ENCODE peak calls at places on chromosomes 7 and 10, in seven cellular contexts. N, W, I, F, T, Q and B are unnamed samples.

GRCh38 chr7:27585781-27586447 is 76.8 kb downstream of the HIBADH start:
- DNase-seq in T (no peak), Q (no peak), N (no peak), I (no peak), F (no peak), W (no peak), B (no peak)

GRCh38 chr7:815284-816216 is 16.7 kb upstream of the SUN1 start:
- DNase-seq in I (peak), T (peak), F (peak), N (peak), Q (no peak), W (peak), B (no peak)

GRCh38 chr10:69802424-69803161 is 887 bp downstream of the COL13A1 start:
- DNase-seq in Q (no peak), W (no peak), N (peak), F (no peak), T (no peak), I (no peak), B (peak)

GRCh38 chr7:79590571-79591274 is 137.3 kb upstream of the MAGI2 start:
- DNase-seq in N (no peak), W (no peak), F (no peak), T (no peak), I (no peak), Q (no peak), B (no peak)

GRCh38 chr10:14371616-14372015 is 40.9 kb upstream of the FRMD4A start:
- DNase-seq in Q (no peak), N (peak), T (no peak), W (no peak), F (no peak), I (no peak), B (no peak)

GRCh38 chr10:66654861-66655260 is 271.0 kb upstream of the LRRTM3 start:
- DNase-seq in Q (no peak), T (no peak), W (no peak), N (no peak), F (no peak), I (no peak), B (no peak)

GRCh38 chr7:33773053-33773452 is 132.3 kb upstream of the BMPER start:
- DNase-seq in N (no peak), F (no peak), Q (no peak), I (no peak), W (no peak), T (no peak), B (peak)

GRCh38 chr10:34539533-34540315 is 275.4 kb downstream of the PARD3 start:
- DNase-seq in N (no peak), T (no peak), F (no peak), I (peak), W (no peak), Q (peak), B (no peak)

GRCh38 chr7:130878785-130879184 is 144.8 kb upstream of the KLF14 start:
- DNase-seq in N (no peak), T (no peak), Q (no peak), F (no peak), W (no peak), I (no peak), B (peak)

GRCh38 chr7:54798569-54798968 is 39.6 kb upstream of the SEC61G start:
- DNase-seq in F (no peak), N (no peak), W (no peak), I (no peak), T (peak), Q (no peak), B (no peak)

GRCh38 chr7:27453702-27454405 is 208.8 kb downstream of the HIBADH start:
- DNase-seq in N (no peak), Q (no peak), W (no peak), I (no peak), F (no peak), T (peak), B (peak)

GRCh38 chr7:66182920-66183319 is 22.2 kb upstream of the TPST1 start:
- DNase-seq in Q (no peak), F (peak), W (no peak), T (no peak), I (no peak), N (no peak), B (no peak)

GRCh38 chr7:102028206-102028826 is 210.9 kb downstream of the CUX1 start:
- DNase-seq in F (peak), N (no peak), T (peak), Q (no peak), W (no peak), I (peak), B (no peak)

GRCh38 chr10:1809139-1809755 is 71.9 kb upstream of the ADARB2 start:
- DNase-seq in T (no peak), W (no peak), N (no peak), Q (no peak), F (no peak), I (no peak), B (no peak)

GRCh38 chr10:121927361-121927840 is 430 bp downstream of the ATE1 start:
- DNase-seq in Q (peak), F (peak), T (peak), I (peak), W (peak), N (peak), B (no peak)

GRCh38 chr10:131896403-131896802 is 4.4 kb upstream of the PPP2R2D start:
- DNase-seq in F (no peak), Q (no peak), T (peak), W (no peak), N (no peak), I (no peak), B (no peak)

GRCh38 chr7:101717986-101718746 is 89.1 kb upstream of the MYL10 start:
- DNase-seq in F (no peak), W (no peak), Q (no peak), N (peak), T (peak), I (no peak), B (peak)

GRCh38 chr10:44662002-44662401 is 249.1 kb upstream of the TMEM72 start:
- DNase-seq in I (no peak), W (no peak), F (no peak), Q (no peak), T (no peak), N (no peak), B (no peak)

GRCh38 chr10:108166401-108166800 is 1001.9 kb upstream of the SORCS1 start:
- DNase-seq in W (no peak), T (no peak), I (no peak), F (no peak), Q (no peak), N (no peak), B (no peak)

GRCh38 chr10:36118289-36118688 is 476.2 kb upstream of the FZD8 start:
- DNase-seq in I (no peak), N (no peak), Q (no peak), T (no peak), W (no peak), F (no peak), B (no peak)

GRCh38 chr10:119441151-119441821 is 101.2 kb downstream of the RGS10 start:
- DNase-seq in W (no peak), I (no peak), F (peak), N (no peak), T (no peak), Q (peak), B (peak)

GRCh38 chr10:110864662-110865140 is 7.0 kb upstream of the PDCD4 start:
- DNase-seq in Q (no peak), F (no peak), N (no peak), T (peak), W (peak), I (peak), B (no peak)

GRCh38 chr10:8726087-8726486 is 671.6 kb downstream of the GATA3 start:
- DNase-seq in F (no peak), N (no peak), Q (no peak), I (no peak), W (no peak), T (no peak), B (no peak)

GRCh38 chr7:95723583-95724180 is 48.7 kb upstream of the DYNC1I1 start:
- DNase-seq in Q (no peak), F (no peak), I (peak), T (peak), W (peak), N (peak), B (peak)

GRCh38 chr10:126397640-126398382 is 9.5 kb upstream of the ADAM12 start:
- DNase-seq in Q (peak), W (no peak), T (no peak), N (no peak), F (no peak), I (no peak), B (peak)

GRCh38 chr7:51046482-51046881 is 263.8 kb upstream of the GRB10 start:
- DNase-seq in F (no peak), Q (no peak), N (no peak), T (no peak), I (no peak), W (no peak), B (no peak)

GRCh38 chr7:119228482-119228881 is 1004.0 kb downstream of the ANKRD7 start:
- DNase-seq in W (no peak), Q (no peak), T (peak), N (no peak), F (no peak), I (no peak), B (no peak)

GRCh38 chr7:50868426-50869100 is 85.9 kb upstream of the GRB10 start:
- DNase-seq in I (no peak), Q (no peak), T (no peak), N (no peak), F (no peak), W (no peak), B (peak)

GRCh38 chr7:133081119-133081604 is 728 bp downstream of the CHCHD3 start:
- DNase-seq in W (no peak), T (peak), Q (no peak), N (no peak), F (no peak), I (peak), B (peak)

DNA sequence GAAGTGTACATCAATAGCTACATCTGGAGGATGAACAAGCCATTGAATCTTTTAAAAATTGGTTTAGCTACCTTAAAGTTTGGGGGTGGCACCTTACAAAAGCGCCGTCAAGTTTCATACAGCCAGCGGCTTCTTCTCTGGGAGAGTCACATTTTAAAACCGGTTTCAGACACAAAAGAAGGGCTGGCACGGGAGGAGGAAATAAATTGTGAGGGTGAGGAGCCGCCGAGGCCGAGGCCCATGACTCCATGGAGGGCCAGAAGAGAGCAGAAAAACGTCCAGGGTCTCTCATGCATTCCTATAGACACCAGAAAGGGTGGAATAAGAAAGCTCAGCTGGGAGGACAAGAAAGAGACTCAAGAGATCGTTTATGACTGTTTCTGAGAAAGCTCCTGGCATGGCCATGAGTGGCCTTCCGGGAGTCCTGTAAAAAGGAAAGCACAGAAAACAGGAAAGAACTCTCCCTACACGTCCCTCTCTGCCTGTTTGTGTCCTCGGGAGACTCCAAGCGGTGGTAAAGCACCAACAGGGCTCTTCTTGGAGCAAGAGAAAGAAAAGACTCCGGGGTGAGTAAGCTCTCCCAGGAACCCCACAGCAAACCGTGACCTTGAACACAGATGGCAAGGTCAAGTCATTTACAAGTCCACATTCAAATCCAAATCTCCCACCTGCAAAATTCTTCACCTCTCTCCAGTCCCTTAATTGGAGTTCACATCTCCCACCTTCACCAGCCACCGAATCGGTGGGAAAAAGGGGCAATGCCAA is 1.8 kb downstream of the FRAT2 start:
- DNase-seq in T (peak), F (no peak), I (peak), W (no peak), Q (peak), N (no peak), B (peak)
- TF ChIP-seq CTCF in T (peak), F (peak), I (no peak), W (no peak), Q (no peak), N (no peak), B (peak)

DNA sequence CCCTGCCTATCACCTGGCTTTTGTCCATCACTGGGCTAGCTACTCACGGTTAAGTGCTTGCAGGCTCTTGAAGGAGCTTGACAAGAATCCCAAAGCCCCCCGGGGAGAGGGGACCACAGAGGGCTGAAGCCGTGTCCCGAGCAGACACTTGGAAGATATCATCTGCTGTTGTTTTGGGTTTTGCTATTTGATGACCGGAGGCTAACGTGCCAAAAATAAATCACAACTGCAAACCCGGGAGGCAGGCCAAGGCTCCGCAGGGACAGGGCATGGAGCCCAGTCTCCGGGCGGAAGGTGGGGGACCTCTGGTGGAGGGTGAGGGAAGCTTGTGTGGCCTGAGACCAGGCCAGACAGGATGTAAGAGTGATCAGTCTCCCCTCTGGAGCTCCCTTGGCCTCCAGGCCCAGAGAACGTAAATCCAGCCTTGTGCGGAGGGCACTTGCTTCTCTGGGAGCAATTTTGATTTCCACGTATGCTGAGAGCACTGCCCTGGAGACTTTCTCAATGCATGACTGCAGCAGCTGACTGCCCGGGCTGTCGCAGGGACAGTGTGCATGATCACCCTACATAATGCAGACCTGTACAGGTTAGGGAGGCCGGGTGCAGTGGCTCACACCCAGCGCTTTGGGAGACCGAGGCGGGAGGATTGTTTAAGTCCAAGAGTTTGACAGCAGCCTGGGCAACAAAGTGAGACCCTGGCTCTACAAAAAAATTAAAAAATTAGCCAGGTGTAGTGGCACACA is at the start of gene PHKG1:
- DNase-seq in Q (peak), W (peak), N (no peak), F (peak), T (peak), I (no peak), B (peak)
- TF ChIP-seq CTCF in Q (peak), W (no peak), N (no peak), F (peak), T (no peak), I (no peak), B (peak)

GRCh38 chr10:86349474-86349873 is 17.1 kb downstream of the GRID1 start:
- DNase-seq in Q (no peak), F (peak), I (peak), N (peak), W (peak), T (peak), B (no peak)
- TF ChIP-seq CTCF in Q (no peak), F (no peak), I (peak), N (peak), W (no peak), T (peak), B (peak)

GRCh38 chr7:76512941-76513816 is 2.8 kb downstream of the UPK3B start:
- DNase-seq in F (no peak), Q (no peak), I (no peak), W (peak), N (peak), T (peak), B (no peak)
- TF ChIP-seq CTCF in F (no peak), Q (no peak), I (no peak), W (no peak), N (peak), T (peak), B (peak)

DNA sequence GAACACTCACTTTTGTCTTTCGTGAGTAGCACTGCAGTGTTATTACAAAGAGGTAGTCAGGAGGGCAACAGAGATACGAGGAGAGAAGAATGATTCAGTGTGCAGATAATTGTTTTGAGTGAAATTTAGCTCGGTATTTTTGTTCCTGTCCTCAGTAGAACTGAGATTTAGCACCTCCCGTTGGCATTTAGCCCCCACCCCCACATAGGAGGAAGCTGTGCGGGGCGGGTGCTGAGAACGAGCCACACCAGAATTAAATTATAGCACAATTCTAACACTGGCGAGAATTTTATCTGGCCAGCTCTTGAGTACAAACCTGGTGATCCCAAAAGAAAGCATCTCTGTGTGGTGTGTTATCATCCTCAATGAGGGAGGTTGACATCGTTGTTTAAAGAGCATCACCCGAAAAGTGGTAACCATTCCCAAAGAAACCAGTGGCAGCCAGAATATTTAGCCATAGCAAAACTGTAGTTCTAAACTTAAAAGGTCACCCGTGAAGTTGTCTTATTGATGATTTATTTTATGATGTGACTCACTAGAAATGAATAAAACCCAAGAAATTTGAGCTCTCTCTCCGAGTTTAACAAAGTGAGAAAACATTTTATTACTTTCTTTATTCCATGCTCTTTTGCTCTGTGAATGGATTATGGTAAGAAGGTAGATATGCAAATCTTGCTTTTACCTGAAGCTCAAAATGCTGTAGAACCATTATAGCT is 612.2 kb downstream of the SUGCT start:
- DNase-seq in F (no peak), Q (no peak), T (no peak), I (no peak), N (no peak), W (no peak), B (peak)
- TF ChIP-seq CTCF in F (no peak), Q (no peak), T (no peak), I (no peak), N (no peak), W (no peak), B (no peak)

GRCh38 chr7:108046952-108047506 is 44.1 kb upstream of the LAMB1 start:
- DNase-seq in Q (no peak), W (no peak), I (no peak), F (no peak), T (no peak), N (no peak), B (no peak)

GRCh38 chr7:108051449-108051848 is 48.5 kb upstream of the LAMB1 start:
- DNase-seq in N (no peak), I (no peak), T (no peak), F (no peak), W (no peak), Q (no peak), B (no peak)

GRCh38 chr7:108053250-108053649 is 50.3 kb upstream of the LAMB1 start:
- DNase-seq in F (no peak), I (no peak), W (no peak), T (no peak), N (no peak), Q (no peak), B (no peak)

GRCh38 chr7:108048422-108048821 is 45.5 kb upstream of the LAMB1 start:
- DNase-seq in Q (no peak), T (no peak), W (no peak), F (no peak), N (no peak), I (no peak), B (no peak)

GRCh38 chr7:108049962-108050361 is 47.0 kb upstream of the LAMB1 start:
- DNase-seq in Q (no peak), N (no peak), W (no peak), F (no peak), I (peak), T (no peak), B (no peak)
- TF ChIP-seq CTCF in Q (no peak), N (no peak), W (no peak), F (no peak), I (no peak), T (no peak), B (no peak)